ENCODE peak calls at places on chromosome 17, in six cellular contexts. J, S, T, L, M and V are unnamed samples.

GRCh38 chr17:50165066-50165465 is 739 bp upstream of the SGCA start:
- DNase-seq in J (no peak), S (no peak), L (no peak), M (no peak), T (peak), V (no peak)

GRCh38 chr17:79576333-79576732 is 34.5 kb downstream of the RBFOX3 start:
- DNase-seq in J (no peak), L (no peak), M (no peak), S (no peak), T (no peak), V (no peak)

GRCh38 chr17:15981646-15982580 is 17.6 kb downstream of the ZSWIM7 start:
- DNase-seq in L (peak), M (no peak), T (no peak), S (peak), J (no peak), V (no peak)

GRCh38 chr17:50176559-50177471 is 11.0 kb downstream of the SGCA start:
- DNase-seq in J (no peak), M (no peak), L (no peak), S (peak), T (peak), V (no peak)

GRCh38 chr17:71361691-71362450 is 758.9 kb upstream of the SOX9 start:
- DNase-seq in T (no peak), L (peak), S (no peak), M (peak), J (no peak), V (no peak)

GRCh38 chr17:79931517-79932309 is 92.5 kb upstream of the CBX4 start:
- DNase-seq in T (no peak), M (no peak), J (no peak), S (no peak), L (peak), V (no peak)

GRCh38 chr17:68418876-68419275 is 38.4 kb downstream of the WIPI1 start:
- DNase-seq in J (no peak), L (no peak), M (no peak), T (no peak), S (no peak), V (no peak)

GRCh38 chr17:81999587-81999974 is 22.2 kb downstream of the ASPSCR1 start:
- DNase-seq in S (no peak), T (no peak), M (no peak), L (no peak), J (no peak), V (no peak)

GRCh38 chr17:81398170-81398854 is 3.1 kb downstream of the BAHCC1 start:
- DNase-seq in T (no peak), M (no peak), L (peak), S (no peak), J (no peak), V (no peak)

GRCh38 chr17:869567-870530 is 87.7 kb downstream of the MRM3 start:
- DNase-seq in S (peak), J (no peak), T (no peak), M (no peak), L (peak), V (no peak)

GRCh38 chr17:49989518-49989880 is 5.5 kb downstream of the DLX3 start:
- DNase-seq in J (no peak), S (no peak), M (no peak), L (no peak), T (no peak), V (no peak)

GRCh38 chr17:65027305-65027704 is 29.2 kb downstream of the GNA13 start:
- DNase-seq in M (no peak), S (peak), J (no peak), T (no peak), L (peak), V (no peak)

GRCh38 chr17:76071497-76072148 is 694 bp downstream of the SRP68 start:
- DNase-seq in S (no peak), M (no peak), T (no peak), L (no peak), J (peak), V (no peak)

GRCh38 chr17:56771975-56772374 is 61.7 kb downstream of the C17orf67 start:
- DNase-seq in T (no peak), L (no peak), S (no peak), M (no peak), J (no peak), V (no peak)

GRCh38 chr17:73650617-73651200 is 6.5 kb upstream of the SDK2 start:
- DNase-seq in T (no peak), S (no peak), J (no peak), L (no peak), M (no peak), V (no peak)

GRCh38 chr17:77734371-77735050 is 224.0 kb upstream of the TNRC6C start:
- DNase-seq in T (no peak), L (no peak), M (no peak), J (no peak), S (peak), V (no peak)

GRCh38 chr17:21418446-21419298 is 42.5 kb downstream of the KCNJ12 start:
- DNase-seq in S (no peak), L (no peak), M (no peak), J (no peak), T (no peak), V (no peak)

GRCh38 chr17:3944485-3945388 is 19.5 kb downstream of the ATP2A3 start:
- DNase-seq in T (peak), S (peak), M (no peak), L (no peak), J (peak), V (peak)

GRCh38 chr17:16439303-16439791 is 24.0 kb downstream of the TRPV2 start:
- DNase-seq in J (peak), L (no peak), M (no peak), T (no peak), S (no peak), V (no peak)

GRCh38 chr17:65799454-65799853 is 238.0 kb upstream of the AXIN2 start:
- DNase-seq in T (no peak), L (no peak), J (no peak), M (no peak), S (no peak), V (no peak)

GRCh38 chr17:55842405-55843158 is 91.7 kb downstream of the PCTP start:
- DNase-seq in S (no peak), J (no peak), T (no peak), L (no peak), M (no peak), V (no peak)

GRCh38 chr17:57566724-57567123 is 178.4 kb downstream of the CCDC182 start:
- DNase-seq in L (peak), T (peak), M (no peak), S (no peak), J (no peak), V (no peak)

GRCh38 chr17:83062818-83063671 is 16.4 kb upstream of the METRNL start:
- DNase-seq in T (no peak), S (no peak), L (no peak), J (no peak), M (no peak), V (peak)

GRCh38 chr17:27741361-27741861 is 58.9 kb downstream of the NOS2 start:
- DNase-seq in T (no peak), J (no peak), S (no peak), L (peak), M (no peak), V (no peak)

GRCh38 chr17:67448449-67448848 is 71.4 kb downstream of the PITPNC1 start:
- DNase-seq in L (no peak), S (no peak), M (no peak), J (no peak), T (no peak), V (no peak)

GRCh38 chr17:66337866-66338472 is 35.6 kb downstream of the PRKCA start:
- DNase-seq in T (no peak), L (no peak), S (no peak), M (no peak), J (no peak), V (no peak)

GRCh38 chr17:29086628-29087332 is 43.8 kb downstream of the PIPOX start:
- DNase-seq in M (no peak), S (peak), T (no peak), J (no peak), L (no peak), V (no peak)

GRCh38 chr17:29089601-29090044 is 46.7 kb downstream of the PIPOX start:
- DNase-seq in J (no peak), L (no peak), T (peak), S (no peak), M (no peak), V (no peak)

GRCh38 chr17:29080323-29080722 is 37.4 kb downstream of the PIPOX start:
- DNase-seq in J (no peak), M (no peak), T (peak), L (no peak), S (no peak), V (no peak)

GRCh38 chr17:29084476-29085148 is 41.7 kb downstream of the PIPOX start:
- DNase-seq in L (no peak), T (no peak), J (no peak), M (peak), S (no peak), V (no peak)

DNA sequence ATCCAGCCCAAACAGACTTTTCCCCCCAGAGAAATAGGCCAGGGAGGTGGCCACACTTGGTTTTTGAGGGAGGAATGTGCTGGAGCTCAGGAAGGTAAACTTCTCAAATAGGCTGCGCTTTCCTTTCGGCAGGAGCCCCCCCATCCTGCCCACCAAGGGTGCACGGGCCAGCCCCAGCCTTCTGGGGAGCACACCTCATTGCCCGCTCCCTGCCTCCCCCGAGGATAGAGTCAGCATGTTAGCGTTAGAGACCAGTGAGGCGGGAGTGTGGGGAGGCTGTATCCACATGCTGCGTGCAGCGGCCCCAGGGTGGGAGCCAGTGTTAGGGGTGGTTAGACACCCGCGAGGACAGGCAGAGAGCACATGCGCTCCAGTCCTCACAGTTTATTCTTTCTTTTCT is 42.3 kb downstream of the PIPOX start:
- DNase-seq in S (no peak), M (no peak), J (no peak), T (no peak), L (no peak), V (no peak)
- H3K27ac ChIP-seq in S (no peak), M (no peak), J (no peak), T (no peak), L (no peak), V (no peak)

GRCh38 chr17:14359251-14359939 is 58.5 kb downstream of the HS3ST3B1 start:
- DNase-seq in S (no peak), M (no peak), T (no peak), J (peak), L (no peak), V (no peak)
- H3K27ac ChIP-seq in S (no peak), M (no peak), T (no peak), J (peak), L (no peak), V (no peak)

DNA sequence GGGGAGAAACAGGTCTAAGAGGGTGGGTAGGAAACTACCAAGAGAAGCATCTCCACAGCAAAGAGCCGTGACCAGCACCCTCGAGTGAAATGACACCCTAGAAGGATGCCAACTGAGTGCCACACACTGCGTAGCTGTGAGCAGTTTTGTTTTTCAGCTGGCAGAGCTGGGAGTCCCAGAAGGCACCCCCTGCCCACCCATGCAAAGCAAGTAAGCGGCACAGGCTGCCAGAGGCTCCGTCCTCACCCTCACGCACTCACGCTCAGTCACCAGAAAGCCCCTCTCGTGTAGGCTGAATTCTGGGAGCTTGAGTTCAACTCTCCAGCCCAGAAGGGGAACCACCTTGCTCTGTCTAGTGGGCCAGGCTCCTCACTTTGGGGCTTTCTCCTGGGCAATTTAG is 146.0 kb downstream of the GAS7 start:
- DNase-seq in S (no peak), M (no peak), L (no peak), J (no peak), T (no peak), V (no peak)
- H3K27ac ChIP-seq in S (no peak), M (no peak), L (no peak), J (no peak), T (no peak), V (no peak)

GRCh38 chr17:7240375-7240774 is 1.1 kb upstream of the PHF23 start:
- DNase-seq in L (no peak), M (no peak), J (no peak), T (no peak), S (no peak), V (no peak)
- H3K27ac ChIP-seq in L (no peak), M (no peak), J (peak), T (peak), S (no peak), V (peak)

DNA sequence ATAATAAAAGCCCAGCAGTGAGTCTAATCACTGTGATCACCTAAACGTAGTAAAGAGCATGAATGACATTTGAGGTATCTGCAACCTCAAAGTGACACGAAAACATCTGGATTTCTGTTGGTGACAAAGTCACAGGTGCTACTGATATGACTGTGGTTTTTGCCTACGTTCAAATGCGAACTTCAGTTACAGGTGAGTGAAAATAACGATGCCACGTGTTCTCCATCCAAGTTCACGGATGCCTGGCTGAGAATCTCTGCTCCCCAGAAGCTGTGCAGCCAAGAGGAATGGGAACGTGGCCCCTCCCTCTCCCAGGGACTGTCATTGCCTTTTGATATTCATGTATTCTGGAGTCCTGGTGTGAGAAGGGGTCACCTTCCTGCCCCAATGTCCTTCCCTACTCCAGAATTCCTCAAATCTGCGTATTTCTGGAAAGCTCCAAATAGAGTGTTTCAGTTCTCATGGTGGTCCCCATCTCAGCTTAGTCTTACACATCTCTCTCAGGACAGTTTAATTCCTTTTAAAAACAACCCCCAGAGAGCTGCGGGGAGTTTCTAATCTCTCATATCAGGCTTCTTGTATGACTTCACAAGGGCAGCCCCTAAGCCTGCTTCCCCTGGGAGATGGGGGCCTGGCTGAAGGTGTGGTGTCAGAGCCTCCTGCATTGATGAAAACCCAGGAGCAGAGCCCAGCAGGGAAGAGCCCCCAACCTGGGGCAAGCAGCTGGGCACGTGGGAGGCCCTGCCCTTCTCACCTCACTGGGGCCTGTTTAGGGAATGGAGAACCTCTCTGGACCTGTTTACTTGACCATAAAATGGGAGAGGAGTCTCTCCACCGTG is 25.8 kb downstream of the PIK3R5 start:
- DNase-seq in M (no peak), T (no peak), S (no peak), J (no peak), L (no peak), V (no peak)
- H3K27ac ChIP-seq in M (no peak), T (no peak), S (no peak), J (no peak), L (no peak), V (peak)

DNA sequence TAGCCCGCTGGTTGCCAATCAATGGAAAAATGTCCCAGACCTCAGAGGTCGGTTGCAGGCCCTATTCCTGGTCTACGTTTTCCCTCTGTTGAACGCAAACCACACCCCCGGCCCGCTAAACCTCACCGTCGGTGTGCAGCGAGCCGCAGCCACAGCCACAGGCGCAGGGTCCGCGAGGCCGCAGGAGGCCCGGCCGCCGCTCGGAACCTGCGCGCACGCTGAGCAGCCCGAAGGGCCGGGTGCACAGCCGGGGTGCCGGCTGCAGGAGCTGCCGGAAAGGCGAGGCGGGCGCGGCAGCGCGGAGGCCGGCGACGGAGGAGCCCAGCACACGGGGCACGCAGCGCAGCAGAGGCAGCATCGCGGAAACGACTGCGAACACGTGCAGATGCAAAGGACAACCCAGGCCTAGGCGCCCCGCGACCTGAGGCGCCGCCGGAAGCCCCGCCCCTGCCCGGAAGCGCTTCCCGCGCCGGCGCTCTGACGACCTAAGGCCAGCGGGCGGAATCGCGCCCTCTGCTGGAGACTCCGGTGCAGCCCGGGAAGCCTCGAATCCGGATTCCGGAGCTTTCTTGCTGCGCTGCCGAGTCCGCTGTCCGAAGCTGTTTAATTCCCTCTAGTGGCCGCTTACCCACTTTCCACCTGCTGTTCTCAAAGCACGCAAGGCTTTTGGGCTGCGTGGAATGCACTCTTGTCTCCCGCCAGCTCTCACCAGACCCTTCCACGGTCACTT is at the start of gene C1QBP:
- DNase-seq in S (peak), J (peak), M (peak), L (peak), T (peak), V (peak)
- H3K27ac ChIP-seq in S (peak), J (peak), M (peak), L (peak), T (peak), V (peak)